ENCODE peak calls at places on chromosomes 16 and 17, in nine cellular contexts. I is IMR-90; Z is ovary; M is upper lobe of right lung; D is left lung; A is GM23338; L is body of pancreas; U is A549; R is CD8-positive, alpha-beta memory T cell. G is an unnamed sample.

GRCh38 chr17:4420692-4421131 is 13.0 kb upstream of the SPNS3 start:
- DNase-seq in I (peak; percentile 74), Z (no peak), M (no peak), D (peak; percentile 40), A (peak; percentile 90), L (peak; percentile 60), U (peak; percentile 90), R (peak; percentile 69), G (no peak)

GRCh38 chr17:40063034-40063765 is 435 bp downstream of the THRA start:
- DNase-seq in I (no peak), Z (peak; percentile 60), M (peak; percentile 88), D (peak; percentile 63), A (peak; percentile 83), L (peak; percentile 53), U (no peak), R (no peak), G (peak; percentile 89)

GRCh38 chr17:45230410-45230786 is 8.7 kb downstream of the FMNL1 start:
- DNase-seq in I (no peak), Z (no peak), M (no peak), D (no peak), A (no peak), L (no peak), U (no peak), R (no peak), G (no peak)

GRCh38 chr16:28321700-28322411 is 29.5 kb downstream of the SBK1 start:
- DNase-seq in I (peak; percentile 9), Z (no peak), M (no peak), D (no peak), A (peak; percentile 84), L (peak; percentile 40), U (peak; percentile 60), R (no peak), G (no peak)

GRCh38 chr17:62109378-62109902 is 44.4 kb upstream of the MED13 start:
- DNase-seq in I (peak; percentile 60), Z (no peak), M (peak; percentile 83), D (peak; percentile 56), A (peak; percentile 93), L (peak; percentile 82), U (peak; percentile 92), R (peak; percentile 30), G (no peak)

GRCh38 chr17:10106067-10106466 is 92.3 kb downstream of the GAS7 start:
- DNase-seq in I (no peak), Z (no peak), M (no peak), D (no peak), A (no peak), L (no peak), U (no peak), R (no peak), G (no peak)

GRCh38 chr17:80938556-80938955 is 53.1 kb upstream of the CHMP6 start:
- DNase-seq in I (no peak), Z (no peak), M (peak; percentile 58), D (peak; percentile 45), A (no peak), L (no peak), U (no peak), R (peak; percentile 68), G (no peak)

GRCh38 chr17:50664788-50665458 is 30.2 kb downstream of the ABCC3 start:
- DNase-seq in I (no peak), Z (no peak), M (no peak), D (no peak), A (no peak), L (no peak), U (no peak), R (no peak), G (no peak)

DNA sequence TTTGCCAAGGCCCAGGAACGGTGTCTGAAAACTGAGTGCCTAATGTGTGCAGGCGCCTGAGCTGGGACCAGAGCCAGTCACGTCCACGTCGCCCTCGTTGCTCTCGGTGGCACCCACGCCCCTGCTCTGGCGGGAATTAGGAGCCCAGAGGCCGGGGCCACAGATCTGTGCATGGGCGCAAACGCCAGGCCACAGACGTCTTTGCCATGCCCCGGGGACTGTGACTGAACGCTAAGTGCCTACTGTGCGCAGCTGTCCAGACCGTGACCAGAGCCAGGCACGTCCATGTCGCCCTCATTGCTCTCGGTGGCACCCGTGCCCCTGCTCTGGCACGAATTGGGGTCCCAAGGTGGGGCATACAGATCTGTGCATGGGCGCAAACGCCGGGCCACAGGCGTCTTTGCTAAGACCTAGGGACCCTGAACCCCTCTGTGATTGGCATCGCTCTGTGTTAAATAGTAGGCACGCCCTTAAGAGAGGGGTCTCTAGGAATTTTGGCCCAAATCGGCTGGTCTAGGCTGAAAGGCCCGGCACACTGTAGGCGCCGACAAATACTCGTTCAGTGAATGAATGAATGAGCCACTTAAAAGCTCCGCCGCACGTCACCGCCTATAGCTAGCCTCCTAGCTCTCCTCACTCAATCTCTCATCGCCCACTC is 830 bp upstream of the UBALD1 start:
- DNase-seq in I (no peak), Z (peak; percentile 79), M (no peak), D (peak; percentile 49), A (no peak), L (no peak), U (no peak), R (no peak), G (no peak)
- H3K4me1 ChIP-seq in I (peaks cover 25% of the 10 kb centered on the region), Z (peaks cover 18% of the 10 kb centered on the region), M (peaks cover 41% of the 10 kb centered on the region), D (peaks cover 58% of the 10 kb centered on the region), A (peaks cover 46% of the 10 kb centered on the region), L (peaks cover 73% of the 10 kb centered on the region), U (peaks cover 42% of the 10 kb centered on the region), R (peaks cover 38% of the 10 kb centered on the region), G (peaks cover 65% of the 10 kb centered on the region)

DNA sequence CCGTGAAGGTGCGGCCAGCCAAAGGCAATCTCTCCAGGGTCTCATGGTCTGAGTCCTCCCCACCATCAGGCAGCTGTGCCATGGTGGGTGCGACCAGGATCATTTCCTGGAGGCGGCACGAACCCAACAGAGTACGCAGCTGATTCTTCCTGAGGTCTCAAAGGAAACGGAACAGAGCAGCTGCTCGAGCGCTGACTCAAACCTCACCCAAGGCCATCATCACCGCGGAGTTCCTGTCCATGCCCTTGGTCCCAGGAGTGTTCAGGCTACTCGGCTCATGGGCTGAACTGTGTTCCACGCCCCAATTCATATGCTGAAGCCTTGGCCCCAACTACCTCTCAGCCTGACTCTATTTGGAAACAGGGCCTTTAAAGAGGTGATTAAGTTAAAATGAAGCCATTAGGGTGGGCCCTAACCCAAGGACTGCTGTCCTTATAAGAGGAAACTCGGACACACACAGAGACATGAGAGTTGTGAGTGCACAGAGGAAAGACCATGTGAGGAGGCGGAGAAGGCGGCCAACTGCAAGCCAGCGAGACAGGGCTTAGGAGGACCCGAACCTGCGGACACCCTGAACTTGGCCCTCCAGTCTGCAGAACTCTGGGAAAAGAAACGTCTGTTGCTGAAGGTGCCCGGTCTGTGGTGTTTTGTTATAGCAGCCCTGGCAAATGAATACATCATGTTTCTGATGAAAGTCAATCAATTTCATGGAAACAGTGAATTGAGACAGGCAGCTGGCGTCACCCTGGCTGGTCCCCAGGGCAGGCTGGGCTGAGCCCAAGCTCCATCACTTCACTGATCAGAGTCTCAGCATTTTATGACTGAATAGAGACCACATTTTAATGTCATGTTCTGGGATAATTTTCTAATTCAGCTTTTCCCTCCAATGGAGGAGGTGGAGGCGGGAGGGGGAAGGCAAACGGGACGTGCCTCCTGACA is 13.7 kb downstream of the MXRA7 start:
- DNase-seq in I (no peak), Z (no peak), M (no peak), D (no peak), A (no peak), L (no peak), U (no peak), R (no peak), G (no peak)
- H3K27ac ChIP-seq in I (peak overlapping the region; percentile 89), Z (peak overlapping the region; percentile 46), M (peak overlapping the region; percentile 63), D (peak overlapping the region; percentile 34), A (peak overlapping the region; percentile 14), L (peak overlapping the region; percentile 5), U (no peak overlapping the region), R (peak overlapping the region; percentile 24), G (peak overlapping the region; percentile 58)

DNA sequence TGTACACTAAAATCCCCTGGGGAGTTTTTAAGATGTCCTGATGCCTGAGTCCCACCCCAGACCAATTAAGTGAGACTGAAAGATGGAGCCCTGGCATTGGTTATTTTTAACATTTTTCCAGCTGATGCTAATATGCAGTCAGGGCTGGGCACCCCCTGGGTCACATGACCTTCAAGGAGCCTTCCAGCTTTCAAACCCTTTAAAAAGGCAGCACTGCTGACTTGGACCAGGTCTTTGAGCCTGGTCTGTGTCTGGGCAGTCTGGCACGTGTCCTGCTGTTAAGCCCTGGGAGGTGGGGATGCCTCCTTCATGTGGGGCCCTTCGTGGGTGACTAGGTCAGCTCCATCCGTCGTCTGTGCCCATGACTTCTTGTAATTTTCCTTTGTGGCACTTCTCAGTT is 202.6 kb downstream of the CCDC182 start:
- DNase-seq in I (no peak), Z (no peak), M (no peak), D (no peak), A (no peak), L (no peak), U (no peak), R (no peak), G (no peak)
- H3K4me1 ChIP-seq in I (peaks cover 2% of the 10 kb centered on the region), Z (peaks cover 9% of the 10 kb centered on the region), M (no peaks in the 10 kb centered on the region), D (peaks cover 9% of the 10 kb centered on the region), A (peaks cover 29% of the 10 kb centered on the region), L (peaks cover 24% of the 10 kb centered on the region), U (peaks cover 64% of the 10 kb centered on the region), R (no peaks in the 10 kb centered on the region), G (peaks cover 10% of the 10 kb centered on the region)

GRCh38 chr17:17855334-17855725 is 18.5 kb upstream of the SREBF1 start:
- DNase-seq in I (no peak), Z (no peak), M (no peak), D (no peak), A (no peak), L (no peak), U (no peak), R (no peak), G (no peak)
- H3K27ac ChIP-seq in I (no peak overlapping the region), Z (peak overlapping the region; percentile 19), M (no peak overlapping the region), D (no peak overlapping the region), A (no peak overlapping the region), L (peak overlapping the region; percentile 54), U (no peak overlapping the region), R (no peak overlapping the region), G (peak overlapping the region; percentile 14)